ENCODE peak calls at places on chromosome 2, in ten cellular contexts. S is brain microvascular endothelial cell, H is colonic mucosa, V is nephron progenitor cell, Q is heart left ventricle, K is GM10248, R is sigmoid colon, N is omental fat pad, T is K562, E is GM13976. W is an unnamed sample.

GRCh38 chr2:49178656-49179055 is 24.3 kb upstream of the FSHR start:
- DNase-seq in S (no peak), H (no peak), V (no peak), Q (no peak), K (no peak), R (no peak), N (no peak), T (no peak), E (no peak), W (no peak)

GRCh38 chr2:159712929-159713575 is 746 bp downstream of the MARCHF7 start:
- DNase-seq in S (no peak), H (no peak), V (no peak), Q (no peak), K (no peak), R (no peak), N (no peak), T (no peak), E (no peak), W (no peak)

GRCh38 chr2:21773168-21773567 is 649.4 kb downstream of the TDRD15 start:
- DNase-seq in S (no peak), H (no peak), V (no peak), Q (no peak), K (no peak), R (no peak), N (no peak), T (no peak), E (no peak), W (no peak)

GRCh38 chr2:186716899-186717811 is 23.3 kb downstream of the FAM171B start:
- DNase-seq in S (no peak), H (no peak), V (no peak), Q (no peak), K (no peak), R (no peak), N (no peak), T (no peak), E (no peak), W (no peak)

GRCh38 chr2:160534996-160535395 is 41.4 kb upstream of the RBMS1 start:
- DNase-seq in S (no peak), H (no peak), V (no peak), Q (no peak), K (no peak), R (no peak), N (no peak), T (no peak), E (no peak), W (no peak)

GRCh38 chr2:95303191-95303914 is 6.2 kb downstream of the KCNIP3 start:
- DNase-seq in S (no peak), H (no peak), V (no peak), Q (no peak), K (no peak), R (no peak), N (no peak), T (no peak), E (no peak), W (no peak)

GRCh38 chr2:240387669-240388358 is 47.6 kb upstream of the GPC1 start:
- DNase-seq in S (peak; percentile 98), H (peak; percentile 63), V (peak; percentile 1), Q (peak; percentile 74), K (no peak), R (peak; percentile 81), N (peak; percentile 47), T (peak; percentile 69), E (no peak), W (no peak)

GRCh38 chr2:128444816-128445532 is 126.3 kb upstream of the HS6ST1 start:
- DNase-seq in S (no peak), H (peak; percentile 14), V (no peak), Q (no peak), K (no peak), R (no peak), N (peak; percentile 15), T (no peak), E (no peak), W (no peak)

GRCh38 chr2:229164545-229165249 is 106.4 kb downstream of the PID1 start:
- DNase-seq in S (no peak), H (no peak), V (no peak), Q (no peak), K (no peak), R (no peak), N (no peak), T (no peak), E (no peak), W (no peak)

GRCh38 chr2:111185496-111186022 is 64.8 kb downstream of the BCL2L11 start:
- DNase-seq in S (no peak), H (peak; percentile 89), V (no peak), Q (peak; percentile 25), K (no peak), R (no peak), N (no peak), T (no peak), E (no peak), W (no peak)

GRCh38 chr2:8252997-8253694 is 428.7 kb upstream of the ID2 start:
- DNase-seq in S (no peak), H (no peak), V (no peak), Q (no peak), K (peak; percentile 44), R (no peak), N (no peak), T (no peak), E (peak; percentile 48), W (no peak)

GRCh38 chr2:120736955-120737801 is 1.5 kb downstream of the GLI2 start:
- DNase-seq in S (peak; percentile 81), H (peak; percentile 52), V (peak; percentile 77), Q (peak; percentile 48), K (no peak), R (peak; percentile 84), N (no peak), T (no peak), E (no peak), W (peak; percentile 7)

GRCh38 chr2:109428841-109429710 is 184.7 kb downstream of the SEPTIN10 start:
- DNase-seq in S (no peak), H (no peak), V (no peak), Q (no peak), K (no peak), R (peak; percentile 49), N (no peak), T (no peak), E (no peak), W (no peak)

GRCh38 chr2:37886745-37887144 is 38.3 kb upstream of the RMDN2 start:
- DNase-seq in S (peak; percentile 60), H (no peak), V (no peak), Q (no peak), K (no peak), R (no peak), N (no peak), T (no peak), E (no peak), W (no peak)

GRCh38 chr2:241095594-241096290 is 6.3 kb downstream of the MTERF4 start:
- DNase-seq in S (no peak), H (no peak), V (no peak), Q (no peak), K (no peak), R (no peak), N (no peak), T (no peak), E (no peak), W (no peak)

GRCh38 chr2:42510191-42510929 is 16.6 kb upstream of the KCNG3 start:
- DNase-seq in S (peak; percentile 63), H (no peak), V (no peak), Q (no peak), K (no peak), R (peak; percentile 24), N (no peak), T (no peak), E (no peak), W (no peak)

GRCh38 chr2:157932480-157933205 is 56.5 kb upstream of the ACVR1 start:
- DNase-seq in S (no peak), H (no peak), V (no peak), Q (no peak), K (no peak), R (no peak), N (no peak), T (no peak), E (no peak), W (no peak)

GRCh38 chr2:41913311-41913710 is 134.5 kb upstream of the PKDCC start:
- DNase-seq in S (no peak), H (no peak), V (no peak), Q (no peak), K (no peak), R (no peak), N (no peak), T (no peak), E (no peak), W (no peak)

GRCh38 chr2:134167015-134167414 is 86.9 kb upstream of the MGAT5 start:
- DNase-seq in S (no peak), H (no peak), V (no peak), Q (no peak), K (no peak), R (no peak), N (no peak), T (no peak), E (no peak), W (no peak)
- TF ChIP-seq CTCF in S (no peak), H (no peak), V (no peak), Q (no peak), K (no peak), R (no peak), N (no peak), T (no peak), E (no peak), W (no peak)

GRCh38 chr2:188881434-188881833 is 92.7 kb upstream of the COL3A1 start:
- DNase-seq in S (no peak), H (no peak), V (no peak), Q (no peak), K (no peak), R (no peak), N (no peak), T (no peak), E (no peak), W (no peak)
- TF ChIP-seq CTCF in S (no peak), H (no peak), V (no peak), Q (no peak), K (no peak), R (no peak), N (no peak), T (no peak), E (no peak), W (no peak)

DNA sequence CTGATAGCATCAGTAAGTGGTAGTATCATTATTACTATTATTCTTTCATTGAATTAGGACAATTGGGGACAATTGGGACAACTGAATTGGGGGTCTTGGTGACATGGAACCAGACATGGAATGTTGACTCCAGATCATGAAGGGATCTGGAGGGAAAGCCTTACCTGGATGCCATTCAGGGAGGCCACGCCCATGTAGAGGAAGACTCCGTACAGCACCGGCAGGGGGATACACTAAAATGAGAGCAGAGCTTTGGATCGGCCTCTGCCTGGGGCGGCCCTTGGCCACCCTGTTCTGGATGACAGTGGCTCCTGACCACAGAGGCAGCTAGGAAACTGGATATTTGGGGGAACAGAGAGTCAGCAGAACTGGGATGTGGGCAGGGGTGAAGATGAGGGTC is 29.2 kb downstream of the MTHFD2 start:
- DNase-seq in S (no peak), H (no peak), V (no peak), Q (no peak), K (no peak), R (no peak), N (no peak), T (peak; percentile 56), E (no peak), W (no peak)
- TF ChIP-seq CTCF in S (no peak), H (no peak), V (no peak), Q (no peak), K (no peak), R (no peak), N (no peak), T (peak; percentile 40), E (no peak), W (no peak)

DNA sequence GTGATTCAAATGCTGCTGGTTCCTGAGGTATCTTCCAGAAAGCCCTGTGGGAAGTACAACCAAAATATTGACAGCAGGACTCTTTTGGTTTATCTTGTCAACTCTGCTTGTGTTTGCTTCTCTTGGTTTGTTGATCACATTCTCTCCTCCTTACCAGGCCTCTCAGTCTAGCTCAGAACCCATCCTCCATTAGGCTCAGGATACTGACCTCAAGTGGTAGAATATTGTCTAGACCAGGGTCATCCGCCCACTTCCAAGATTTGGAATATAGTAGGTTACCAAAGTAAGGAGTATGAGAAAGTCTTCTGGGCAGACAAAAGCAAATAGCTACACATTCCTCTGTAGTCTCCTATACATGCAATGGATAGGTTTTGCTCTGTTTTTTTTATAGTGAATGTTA is 56.6 kb downstream of the XIRP2 start:
- DNase-seq in S (no peak), H (no peak), V (no peak), Q (no peak), K (no peak), R (no peak), N (no peak), T (no peak), E (no peak), W (no peak)
- TF ChIP-seq CTCF in S (no peak), H (no peak), V (no peak), Q (no peak), K (no peak), R (no peak), N (no peak), T (no peak), E (no peak), W (no peak)